ENCODE peak calls at places on chromosomes 3 and 15, in six cellular contexts. One of them, this sample, is unnamed.

GRCh38 chr3:193805448-193805847 is 212.4 kb downstream of the OPA1 start:
- DNase-seq in endothelial cell of umbilical vein: peak; percentile 68
- DNase-seq in A549: peak; percentile 80
- DNase-seq in HepG2: peak; percentile 63
- DNase-seq in NB4: no peak
- DNase-seq in GM12878: no peak
- DNase-seq in this sample: peak; percentile 36

GRCh38 chr15:25239471-25240345 is 199.1 kb downstream of the UBE3A start:
- DNase-seq in HepG2: no peak
- DNase-seq in endothelial cell of umbilical vein: no peak
- DNase-seq in A549: no peak
- DNase-seq in NB4: no peak
- DNase-seq in GM12878: no peak
- DNase-seq in this sample: no peak

GRCh38 chr3:122008166-122008565 is 13.9 kb downstream of the ILDR1 start:
- DNase-seq in GM12878: no peak
- DNase-seq in A549: no peak
- DNase-seq in HepG2: no peak
- DNase-seq in NB4: no peak
- DNase-seq in endothelial cell of umbilical vein: no peak
- DNase-seq in this sample: no peak

GRCh38 chr15:66954601-66955000 is 110.8 kb upstream of the SMAD3 start:
- DNase-seq in GM12878: no peak
- DNase-seq in NB4: no peak
- DNase-seq in A549: no peak
- DNase-seq in HepG2: no peak
- DNase-seq in endothelial cell of umbilical vein: no peak
- DNase-seq in this sample: no peak

GRCh38 chr3:29644261-29644660 is 363.4 kb downstream of the RBMS3 start:
- DNase-seq in endothelial cell of umbilical vein: no peak
- DNase-seq in A549: no peak
- DNase-seq in GM12878: no peak
- DNase-seq in HepG2: no peak
- DNase-seq in NB4: no peak
- DNase-seq in this sample: no peak

GRCh38 chr3:148360046-148360445 is 337.7 kb upstream of the AGTR1 start:
- DNase-seq in NB4: no peak
- DNase-seq in A549: no peak
- DNase-seq in HepG2: no peak
- DNase-seq in endothelial cell of umbilical vein: no peak
- DNase-seq in GM12878: no peak
- DNase-seq in this sample: no peak

GRCh38 chr15:75928680-75929608 is 25.3 kb downstream of the FBXO22 start:
- DNase-seq in NB4: peak; percentile 51
- DNase-seq in A549: peak; percentile 38
- DNase-seq in HepG2: peak; percentile 20
- DNase-seq in endothelial cell of umbilical vein: no peak
- DNase-seq in GM12878: no peak
- DNase-seq in this sample: peak; percentile 38

GRCh38 chr3:184796551-184796950 is 15.4 kb upstream of the VPS8 start:
- DNase-seq in HepG2: no peak
- DNase-seq in endothelial cell of umbilical vein: no peak
- DNase-seq in NB4: no peak
- DNase-seq in GM12878: no peak
- DNase-seq in A549: no peak
- DNase-seq in this sample: no peak

GRCh38 chr3:150945226-150945625 is 27.3 kb downstream of the CLRN1 start:
- DNase-seq in NB4: no peak
- DNase-seq in A549: no peak
- DNase-seq in GM12878: no peak
- DNase-seq in HepG2: no peak
- DNase-seq in endothelial cell of umbilical vein: no peak
- DNase-seq in this sample: no peak

GRCh38 chr3:179853176-179853575 is 183.6 kb downstream of the PEX5L start:
- DNase-seq in GM12878: no peak
- DNase-seq in NB4: peak; percentile 14
- DNase-seq in A549: no peak
- DNase-seq in HepG2: no peak
- DNase-seq in endothelial cell of umbilical vein: no peak
- DNase-seq in this sample: no peak

GRCh38 chr15:67154249-67154648 is 88.8 kb downstream of the SMAD3 start:
- DNase-seq in GM12878: no peak
- DNase-seq in NB4: no peak
- DNase-seq in HepG2: no peak
- DNase-seq in A549: no peak
- DNase-seq in endothelial cell of umbilical vein: no peak
- DNase-seq in this sample: no peak

GRCh38 chr3:6260551-6261191 is 600.2 kb upstream of the GRM7 start:
- DNase-seq in HepG2: no peak
- DNase-seq in endothelial cell of umbilical vein: no peak
- DNase-seq in NB4: no peak
- DNase-seq in GM12878: peak; percentile 40
- DNase-seq in A549: no peak
- DNase-seq in this sample: no peak

GRCh38 chr3:39156421-39156820 is 3.0 kb upstream of the CSRNP1 start:
- DNase-seq in GM12878: no peak
- DNase-seq in A549: no peak
- DNase-seq in HepG2: no peak
- DNase-seq in endothelial cell of umbilical vein: no peak
- DNase-seq in NB4: no peak
- DNase-seq in this sample: no peak

DNA sequence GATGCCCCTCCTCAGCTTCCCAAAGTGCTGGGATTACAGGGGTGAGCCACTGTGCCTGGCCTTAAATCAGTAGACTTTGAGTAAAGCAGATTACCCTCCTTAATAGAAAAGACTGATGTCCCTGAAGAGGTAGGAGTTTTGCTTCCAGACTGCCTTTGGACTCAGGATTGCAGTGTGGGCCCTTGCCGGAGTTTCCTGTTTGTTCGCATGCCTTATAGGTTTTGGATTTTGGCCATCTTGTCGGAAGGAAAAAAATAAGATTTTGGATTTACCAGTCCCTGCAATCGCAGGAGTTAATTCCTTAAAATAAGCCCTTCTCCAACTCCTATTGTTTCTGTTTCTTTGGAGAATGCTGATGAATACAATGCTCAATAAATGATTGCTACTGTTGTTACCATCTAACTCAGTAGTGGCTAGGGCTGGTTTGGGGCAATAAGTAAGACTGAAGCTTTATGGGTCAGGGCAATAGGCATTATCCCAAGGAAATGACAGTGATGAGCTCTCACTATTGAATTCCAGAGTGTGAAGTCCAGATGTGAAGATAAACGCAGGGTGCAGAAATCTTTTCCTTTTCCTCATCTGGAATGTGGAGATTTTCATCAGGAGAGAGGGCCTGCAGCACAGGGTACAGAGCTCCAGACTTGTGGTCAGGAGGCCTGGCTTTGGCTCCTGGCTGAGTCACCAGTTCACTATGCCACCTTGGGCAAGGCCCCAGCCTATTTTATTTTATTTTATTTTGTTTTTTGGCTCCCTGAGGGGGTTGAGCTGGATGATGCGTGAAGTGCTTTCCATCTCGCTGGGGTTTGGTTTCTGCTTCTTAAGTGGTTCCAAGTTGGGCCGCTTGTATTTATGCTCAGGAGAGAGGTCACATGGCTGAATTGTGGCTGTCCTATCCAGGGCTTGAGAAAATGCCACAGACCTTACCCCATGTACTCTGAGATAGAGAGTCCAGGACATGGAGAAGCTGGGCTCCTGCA is 25.3 kb downstream of the FOXL2 start:
- DNase-seq in endothelial cell of umbilical vein: no peak
- DNase-seq in GM12878: no peak
- DNase-seq in NB4: no peak
- DNase-seq in HepG2: peak; percentile 58
- DNase-seq in A549: no peak
- DNase-seq in this sample: no peak
- TF ChIP-seq MYC in endothelial cell of umbilical vein: no peak
- TF ChIP-seq MYC in GM12878: no peak
- TF ChIP-seq MYC in NB4: no peak
- TF ChIP-seq MYC in HepG2: no peak
- TF ChIP-seq MYC in A549: no peak
- TF ChIP-seq MYC in this sample: no peak

GRCh38 chr3:68705695-68706429 is 226.5 kb downstream of the TAFA4 start:
- DNase-seq in A549: no peak
- DNase-seq in endothelial cell of umbilical vein: no peak
- DNase-seq in HepG2: no peak
- DNase-seq in GM12878: no peak
- DNase-seq in NB4: no peak
- DNase-seq in this sample: no peak
- TF ChIP-seq MYC in A549: no peak
- TF ChIP-seq MYC in endothelial cell of umbilical vein: no peak
- TF ChIP-seq MYC in HepG2: no peak
- TF ChIP-seq MYC in GM12878: no peak
- TF ChIP-seq MYC in NB4: no peak
- TF ChIP-seq MYC in this sample: no peak

GRCh38 chr3:186411089-186411488 is 49.1 kb upstream of the DGKG start:
- DNase-seq in endothelial cell of umbilical vein: no peak
- DNase-seq in NB4: no peak
- DNase-seq in A549: no peak
- DNase-seq in GM12878: no peak
- DNase-seq in HepG2: no peak
- DNase-seq in this sample: no peak

GRCh38 chr3:186411994-186412393 is 50.0 kb upstream of the DGKG start:
- DNase-seq in GM12878: no peak
- DNase-seq in NB4: no peak
- DNase-seq in A549: no peak
- DNase-seq in endothelial cell of umbilical vein: no peak
- DNase-seq in HepG2: no peak
- DNase-seq in this sample: no peak

DNA sequence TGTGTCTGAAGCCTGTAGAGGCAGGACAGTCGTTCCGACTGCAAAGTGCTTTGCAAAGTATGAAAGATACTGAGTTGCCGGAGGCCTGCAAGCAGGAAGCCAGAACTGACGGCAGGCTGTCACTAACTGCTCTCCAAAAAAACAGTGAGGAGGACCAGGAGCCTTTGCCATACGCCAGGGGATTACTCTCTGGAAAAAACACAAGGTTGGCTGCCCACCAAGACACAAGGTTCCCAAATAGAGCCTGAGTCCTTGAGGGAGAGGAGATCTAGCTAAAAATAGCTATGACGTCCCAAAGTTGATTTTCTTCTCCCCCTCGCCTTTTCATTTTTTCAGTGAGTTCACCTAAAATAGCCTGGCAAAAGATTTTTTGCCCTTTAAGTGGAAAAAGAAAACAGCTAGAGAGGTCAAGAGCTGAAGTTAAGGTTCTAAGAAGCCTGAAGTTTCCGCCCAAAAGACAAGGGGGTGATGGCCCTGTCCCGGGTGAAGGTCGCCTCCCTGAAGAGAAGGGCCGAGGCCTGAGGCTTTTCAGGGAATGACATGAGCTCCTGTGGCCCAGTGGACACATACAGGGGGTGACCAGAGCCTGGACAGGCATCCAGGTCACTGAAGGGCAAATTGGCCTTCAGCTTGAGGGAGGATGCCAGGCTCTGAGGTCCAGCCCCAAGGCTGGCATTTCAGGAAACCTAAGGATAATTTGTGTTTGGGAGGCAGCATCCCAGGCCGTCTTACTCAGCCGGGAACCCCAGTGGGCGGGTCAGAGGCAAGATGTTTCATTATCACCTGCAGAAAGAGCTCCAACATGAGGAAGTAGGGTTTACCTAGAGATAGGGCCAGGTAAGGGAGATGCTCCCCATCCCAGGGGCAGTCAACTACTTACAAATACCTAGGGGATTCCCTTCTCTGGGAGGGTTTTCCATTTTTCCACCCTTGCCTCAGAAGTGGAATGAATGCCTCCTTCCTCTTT is 44.9 kb upstream of the DGKG start:
- DNase-seq in GM12878: no peak
- DNase-seq in endothelial cell of umbilical vein: no peak
- DNase-seq in A549: no peak
- DNase-seq in NB4: no peak
- DNase-seq in HepG2: no peak
- DNase-seq in this sample: no peak
- TF ChIP-seq MYC in GM12878: no peak
- TF ChIP-seq MYC in endothelial cell of umbilical vein: no peak
- TF ChIP-seq MYC in A549: no peak
- TF ChIP-seq MYC in NB4: no peak
- TF ChIP-seq MYC in HepG2: no peak
- TF ChIP-seq MYC in this sample: no peak

GRCh38 chr15:69144530-69144929 is 15.9 kb upstream of the GLCE start:
- DNase-seq in A549: no peak
- DNase-seq in GM12878: no peak
- DNase-seq in endothelial cell of umbilical vein: no peak
- DNase-seq in HepG2: no peak
- DNase-seq in NB4: no peak
- DNase-seq in this sample: no peak

GRCh38 chr15:69145694-69146492 is 14.5 kb upstream of the GLCE start:
- DNase-seq in HepG2: no peak
- DNase-seq in A549: no peak
- DNase-seq in endothelial cell of umbilical vein: no peak
- DNase-seq in GM12878: no peak
- DNase-seq in NB4: peak; percentile 21
- DNase-seq in this sample: no peak

GRCh38 chr15:69145149-69145693 is 15.2 kb upstream of the GLCE start:
- DNase-seq in HepG2: no peak
- DNase-seq in A549: no peak
- DNase-seq in GM12878: no peak
- DNase-seq in endothelial cell of umbilical vein: no peak
- DNase-seq in NB4: no peak
- DNase-seq in this sample: no peak

GRCh38 chr15:69141833-69142232 is 18.6 kb upstream of the GLCE start:
- DNase-seq in HepG2: no peak
- DNase-seq in A549: no peak
- DNase-seq in GM12878: no peak
- DNase-seq in endothelial cell of umbilical vein: no peak
- DNase-seq in NB4: no peak
- DNase-seq in this sample: no peak

DNA sequence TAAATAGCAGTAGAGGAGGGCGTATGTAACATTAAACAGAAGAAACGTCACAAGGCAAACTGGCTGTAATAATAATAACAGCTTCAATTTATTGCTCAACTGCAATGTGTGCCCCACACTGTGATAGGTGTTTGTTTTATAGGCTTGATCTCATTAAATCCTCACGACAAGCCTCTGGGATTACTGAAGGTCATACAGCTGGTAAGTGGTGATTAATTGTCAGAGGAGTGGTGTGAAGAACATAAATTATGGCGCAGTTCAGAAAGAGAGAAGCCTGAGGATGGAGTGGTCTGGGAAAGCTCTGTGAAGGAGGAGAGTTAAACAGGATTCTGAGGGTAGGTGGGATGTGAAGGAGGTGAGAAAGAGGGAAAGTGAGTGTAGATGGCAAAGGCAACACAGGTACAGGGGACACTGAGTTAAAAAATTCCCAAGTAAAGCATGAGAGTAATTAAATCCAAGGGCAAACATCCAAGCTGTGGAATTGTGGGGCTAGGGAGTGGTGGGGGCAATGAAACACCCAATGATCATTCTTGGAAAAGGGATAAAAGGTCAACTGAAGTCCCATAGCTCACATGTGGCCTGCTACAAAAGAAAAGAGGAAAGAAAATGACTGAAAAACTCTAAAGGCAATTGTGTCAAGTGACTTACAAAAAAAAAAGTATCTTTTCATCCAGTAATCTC is 16.5 kb upstream of the GLCE start:
- DNase-seq in HepG2: no peak
- DNase-seq in endothelial cell of umbilical vein: no peak
- DNase-seq in GM12878: no peak
- DNase-seq in A549: no peak
- DNase-seq in NB4: no peak
- DNase-seq in this sample: no peak
- TF ChIP-seq MYC in HepG2: no peak
- TF ChIP-seq MYC in endothelial cell of umbilical vein: no peak
- TF ChIP-seq MYC in GM12878: no peak
- TF ChIP-seq MYC in A549: no peak
- TF ChIP-seq MYC in NB4: no peak
- TF ChIP-seq MYC in this sample: no peak